ENCODE peak calls at places on chromosome 17, in four cellular contexts. K is heart right ventricle, P is thoracic aorta, C is A673. S is an unnamed sample.

GRCh38 chr17:42744283-42744805 is 496 bp downstream of the EZH1 start:
- DNase-seq in P (peak), C (peak), K (peak), S (peak)

GRCh38 chr17:55705847-55706246 is 16.8 kb downstream of the TMEM100 start:
- DNase-seq in P (no peak), C (no peak), K (no peak), S (no peak)

GRCh38 chr17:49414622-49415350 is at the start of gene PHB1:
- DNase-seq in C (peak), K (peak), P (peak), S (peak)

GRCh38 chr17:16568541-16569357 is at the start of gene ZNF287:
- DNase-seq in K (peak), P (peak), C (peak), S (peak)

GRCh38 chr17:333626-334396 is 18.8 kb downstream of the RPH3AL start:
- DNase-seq in K (peak), P (no peak), C (no peak), S (peak)

GRCh38 chr17:66431910-66432309 is 129.5 kb downstream of the PRKCA start:
- DNase-seq in C (no peak), K (no peak), P (no peak), S (peak)

GRCh38 chr17:66466933-66467367 is 164.5 kb downstream of the PRKCA start:
- DNase-seq in P (no peak), C (peak), K (no peak), S (peak)

GRCh38 chr17:48153711-48154642 is 46.4 kb downstream of the SNX11 start:
- DNase-seq in K (no peak), P (no peak), C (peak), S (peak)

GRCh38 chr17:50037321-50038107 is 18.4 kb upstream of the ITGA3 start:
- DNase-seq in C (no peak), K (no peak), P (peak), S (peak)

GRCh38 chr17:49230636-49231562 is at the start of gene PHOSPHO1:
- DNase-seq in P (no peak), K (peak), C (peak), S (peak)

GRCh38 chr17:55038291-55038690 is 69.7 kb downstream of the STXBP4 start:
- DNase-seq in K (no peak), C (no peak), P (no peak), S (no peak)

GRCh38 chr17:2394775-2395191 is 6.1 kb downstream of the MNT start:
- DNase-seq in C (no peak), K (no peak), P (no peak), S (no peak)

GRCh38 chr17:75518201-75518600 is 1.9 kb downstream of the TSEN54 start:
- DNase-seq in K (no peak), C (no peak), P (no peak), S (no peak)

GRCh38 chr17:50864747-50865059 is 1.5 kb downstream of the TOB1 start:
- DNase-seq in K (no peak), C (no peak), P (no peak), S (no peak)

GRCh38 chr17:352421-353212 is at the start of gene RPH3AL:
- DNase-seq in P (no peak), K (peak), C (no peak), S (peak)

GRCh38 chr17:74532115-74532514 is 840 bp upstream of the CD300LB start:
- DNase-seq in P (no peak), C (peak), K (peak), S (no peak)

DNA sequence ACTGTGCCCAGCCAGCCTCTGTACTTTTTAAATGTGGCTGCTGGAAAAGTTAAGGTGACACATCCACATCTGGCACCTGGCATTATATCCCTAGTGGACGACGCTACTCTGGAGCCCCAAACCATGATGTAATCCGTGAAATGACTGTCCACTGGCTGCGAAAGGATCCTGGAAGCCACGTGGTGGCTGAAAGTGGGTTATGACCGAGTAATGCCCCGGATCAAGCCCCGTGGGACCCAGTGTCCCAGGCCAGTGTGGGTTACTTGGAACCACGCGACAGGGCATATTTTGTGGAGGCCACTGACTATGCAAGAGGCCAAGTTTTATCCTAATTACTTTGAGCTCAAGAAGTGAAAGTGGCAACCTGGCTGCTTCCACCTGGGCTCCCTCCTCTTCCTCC is 79.6 kb downstream of the PGS1 start:
- DNase-seq in C (no peak), K (no peak), P (no peak), S (no peak)
- TF ChIP-seq CTCF in C (no peak), K (no peak), P (no peak), S (no peak)

GRCh38 chr17:27296427-27296979 is 2.6 kb downstream of the WSB1 start:
- DNase-seq in K (no peak), P (no peak), C (no peak), S (peak)
- H3K4me3 ChIP-seq in K (no peak), P (peak), C (peak), S (peak)

DNA sequence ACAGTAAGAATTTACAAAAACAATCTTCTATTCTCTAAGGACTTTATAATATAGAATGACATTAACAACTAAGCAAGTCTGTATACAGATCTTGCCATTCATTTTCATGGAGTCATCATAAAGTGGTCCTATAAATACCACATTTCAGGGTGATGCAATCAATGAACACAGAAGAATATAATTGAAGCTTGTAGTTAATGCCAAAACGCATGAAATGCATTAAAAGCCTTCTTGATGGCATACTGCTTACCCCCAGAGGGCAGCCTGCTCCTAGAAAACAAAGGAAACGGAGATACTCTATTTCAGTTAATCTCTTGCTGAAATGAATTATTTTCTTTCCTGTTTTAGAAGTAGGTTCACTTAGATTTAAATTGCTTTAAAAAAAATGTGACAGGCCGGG is 45.2 kb upstream of the STAC2 start:
- DNase-seq in P (no peak), K (no peak), C (peak), S (peak)
- TF ChIP-seq CTCF in P (peak), K (peak), C (peak), S (peak)

GRCh38 chr17:76732734-76733617 is 4.2 kb downstream of the SRSF2 start:
- DNase-seq in C (no peak), K (no peak), P (no peak), S (no peak)
- H3K4me3 ChIP-seq in C (peak), K (no peak), P (no peak), S (no peak)

DNA sequence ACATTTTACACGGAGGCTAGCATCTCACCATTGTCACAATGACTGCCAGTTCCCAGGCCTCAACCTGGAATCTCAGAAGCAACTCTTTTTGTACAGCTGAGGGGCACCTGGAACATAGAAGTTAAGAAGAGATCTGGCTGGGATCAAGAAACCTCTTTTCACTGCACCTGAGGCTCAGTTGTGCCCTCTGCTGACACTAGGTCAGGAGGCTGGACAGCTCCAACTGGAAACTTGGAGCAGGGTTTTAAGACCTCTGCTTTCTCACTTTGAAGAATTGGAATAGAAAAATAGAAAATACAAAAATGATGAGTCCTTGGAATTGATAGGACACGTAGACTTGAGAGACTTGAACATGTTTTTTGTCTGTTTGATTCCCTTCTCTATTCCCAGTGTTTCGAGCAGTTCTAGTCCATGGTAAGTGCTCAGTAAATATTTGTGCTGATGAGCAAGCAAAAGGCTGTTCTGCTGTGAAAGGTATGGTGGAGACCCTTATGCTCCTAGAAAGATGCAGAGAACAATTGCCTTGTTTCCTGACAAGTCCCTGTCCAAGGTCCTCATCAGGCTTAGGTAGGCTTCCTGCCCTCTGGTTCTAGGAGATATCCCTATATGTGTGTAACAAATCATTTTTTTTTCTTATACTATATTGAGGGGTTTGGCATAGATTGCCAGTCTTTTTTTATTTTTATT is 13.6 kb upstream of the PPM1D start:
- DNase-seq in P (no peak), C (no peak), K (no peak), S (no peak)
- TF ChIP-seq CTCF in P (no peak), C (no peak), K (no peak), S (peak)

GRCh38 chr17:39737761-39738567 is at the start of gene GRB7:
- DNase-seq in C (no peak), K (no peak), P (no peak), S (no peak)
- H3K4me3 ChIP-seq in C (peak), K (peak), P (peak), S (no peak)

GRCh38 chr17:43779145-43780125 is 658 bp upstream of the DUSP3 start:
- DNase-seq in P (no peak), K (no peak), C (peak), S (peak)
- TF ChIP-seq CTCF in P (no peak), K (no peak), C (peak), S (peak)